ENCODE peak calls at places on chromosomes 3 and 15, in nine cellular contexts. Y is hepatic stellate cell; L is NCI-H1417 treated with DMSO at 0.1 percent for 48 hours; N is activated CD8-positive, alpha-beta memory T cell treated with anti-CD3 and anti-CD28 coated beads for 48 hours; K is NCI-H226; P is tibial nerve; X is hypothalamus; I is AG04450; U is CD8-positive, alpha-beta memory T cell. V is an unnamed sample.

GRCh38 chr15:37891754-37892368 is 42.6 kb upstream of the TMCO5A start:
- DNase-seq in N (no peak), X (no peak), K (peak), L (no peak), U (no peak), Y (no peak), I (peak), P (no peak), V (no peak)

GRCh38 chr3:164451083-164451910 is 627.0 kb downstream of the SI start:
- DNase-seq in N (no peak), X (no peak), K (no peak), U (no peak), I (no peak), Y (no peak), L (no peak), P (peak), V (no peak)

GRCh38 chr15:74988007-74988800 is 7.2 kb upstream of the SCAMP5 start:
- DNase-seq in I (no peak), X (no peak), Y (no peak), L (peak), U (peak), P (no peak), N (peak), K (peak), V (peak)

GRCh38 chr15:33132722-33133345 is 61.7 kb downstream of the FMN1 start:
- DNase-seq in U (peak), N (no peak), P (no peak), K (no peak), X (peak), L (peak), I (peak), Y (peak), V (no peak)

GRCh38 chr3:193896419-193896818 is 239.5 kb upstream of the HES1 start:
- DNase-seq in U (no peak), P (no peak), Y (no peak), N (no peak), K (no peak), L (no peak), X (no peak), I (no peak), V (no peak)

GRCh38 chr3:197076446-197076845 is 46.8 kb upstream of the MELTF start:
- DNase-seq in U (no peak), P (no peak), Y (no peak), N (no peak), I (no peak), X (no peak), L (no peak), K (no peak), V (no peak)

GRCh38 chr15:87777054-87777498 is 479.5 kb downstream of the NTRK3 start:
- DNase-seq in K (no peak), L (no peak), U (no peak), I (peak), N (no peak), Y (peak), X (no peak), P (peak), V (no peak)

GRCh38 chr3:177443469-177443868 is 246.2 kb upstream of the TBL1XR1 start:
- DNase-seq in U (no peak), N (no peak), I (no peak), X (no peak), L (no peak), Y (no peak), P (no peak), K (peak), V (no peak)

GRCh38 chr3:61530355-61530754 is 31.0 kb upstream of the PTPRG start:
- DNase-seq in N (no peak), X (no peak), U (no peak), L (no peak), Y (no peak), K (no peak), I (no peak), P (no peak), V (no peak)

GRCh38 chr3:178551916-178552321 is 15.7 kb downstream of the KCNMB2 start:
- DNase-seq in I (no peak), U (no peak), K (peak), N (no peak), P (no peak), X (no peak), Y (no peak), L (no peak), V (no peak)

GRCh38 chr3:159650751-159651150 is 337.9 kb upstream of the IL12A start:
- DNase-seq in P (no peak), K (no peak), I (no peak), U (no peak), Y (no peak), X (no peak), N (no peak), L (no peak), V (no peak)

GRCh38 chr3:53887446-53887845 is 4.2 kb downstream of the SELENOK start:
- DNase-seq in N (no peak), Y (no peak), U (no peak), K (no peak), I (no peak), P (no peak), L (no peak), X (no peak), V (no peak)

GRCh38 chr3:122982202-122983185 is 45.1 kb downstream of the SEMA5B start:
- DNase-seq in I (no peak), K (no peak), N (no peak), U (no peak), P (no peak), L (no peak), Y (no peak), X (peak), V (no peak)

GRCh38 chr3:172530566-172530965 is 7.3 kb upstream of the TNFSF10 start:
- DNase-seq in L (no peak), X (no peak), U (no peak), Y (no peak), I (no peak), K (peak), N (no peak), P (no peak), V (no peak)

GRCh38 chr15:81027200-81027599 is 26.5 kb downstream of the TLNRD1 start:
- DNase-seq in L (no peak), P (no peak), Y (no peak), X (no peak), U (no peak), N (no peak), I (no peak), K (peak), V (no peak)

GRCh38 chr15:20652914-20653313 is 111.3 kb upstream of the GOLGA6L6 start:
- DNase-seq in N (no peak), K (no peak), L (no peak), I (no peak), Y (no peak), U (no peak), P (no peak), X (no peak), V (no peak)

GRCh38 chr3:187678869-187679268 is 8.7 kb upstream of the SST start:
- DNase-seq in Y (peak), K (peak), I (peak), P (no peak), N (peak), X (peak), L (no peak), U (no peak), V (no peak)

GRCh38 chr3:99322551-99322950 is 315.8 kb upstream of the COL8A1 start:
- DNase-seq in Y (no peak), L (no peak), U (no peak), I (no peak), K (no peak), N (no peak), X (no peak), P (no peak), V (no peak)

GRCh38 chr3:171495413-171495812 is 35.2 kb upstream of the TNIK start:
- DNase-seq in X (no peak), L (no peak), P (no peak), I (no peak), Y (no peak), K (no peak), U (no peak), N (no peak), V (no peak)

GRCh38 chr15:100879046-100879445 is 585 bp upstream of the ALDH1A3 start:
- DNase-seq in L (no peak), P (no peak), N (no peak), X (no peak), Y (no peak), U (no peak), K (no peak), I (no peak), V (no peak)

GRCh38 chr3:112056451-112056929 is 22.0 kb downstream of the TMPRSS7 start:
- DNase-seq in K (peak), X (no peak), L (no peak), I (peak), N (no peak), U (no peak), Y (peak), P (no peak), V (no peak)

GRCh38 chr3:62749657-62750056 is 125.6 kb downstream of the CADPS start:
- DNase-seq in Y (no peak), N (no peak), I (no peak), K (no peak), X (no peak), P (no peak), U (no peak), L (no peak), V (no peak)

GRCh38 chr15:99707481-99708270 is 25.6 kb downstream of the LYSMD4 start:
- DNase-seq in N (no peak), K (no peak), I (no peak), U (no peak), P (no peak), Y (no peak), L (no peak), X (no peak), V (no peak)

GRCh38 chr3:177300039-177300833 is 103.0 kb upstream of the TBL1XR1 start:
- DNase-seq in Y (no peak), U (no peak), K (peak), X (no peak), L (no peak), P (no peak), N (no peak), I (peak), V (no peak)

GRCh38 chr3:12501360-12502020 is 17.2 kb downstream of the TSEN2 start:
- DNase-seq in L (no peak), U (no peak), Y (peak), N (no peak), X (no peak), P (no peak), K (no peak), I (peak), V (no peak)